ENCODE peak calls at places on chromosomes 7 and 10, in seven cellular contexts. T is AG09309; V is Right ventricle myocardium inferior; F is A549; E is activated CD4-positive, alpha-beta T cell treated with anti-CD3 and anti-CD28 coated beads, Interleukin-2, amount 50 U/mL, for 48 hours; Y is retina; D is naive thymus-derived CD4-positive, alpha-beta T cell. U is an unnamed sample.

GRCh38 chr10:116800356-116800929 is 48.9 kb upstream of the ENO4 start:
- DNase-seq in T (no peak), V (no peak), F (no peak), E (no peak), Y (no peak), D (no peak), U (no peak)

GRCh38 chr7:131061158-131061557 is 266.5 kb upstream of the MKLN1 start:
- DNase-seq in T (no peak), V (no peak), F (no peak), E (no peak), Y (no peak), D (no peak), U (no peak)

GRCh38 chr7:30888783-30889182 is 22.9 kb upstream of the AQP1 start:
- DNase-seq in T (peak), V (no peak), F (no peak), E (no peak), Y (no peak), D (no peak), U (no peak)

GRCh38 chr10:22927661-22928403 is at the start of gene ARMC3:
- DNase-seq in T (no peak), V (peak), F (peak), E (peak), Y (peak), D (peak), U (no peak)

GRCh38 chr10:74825033-74825370 is 1.4 kb upstream of the KAT6B start:
- DNase-seq in T (no peak), V (peak), F (peak), E (peak), Y (peak), D (peak), U (no peak)

GRCh38 chr7:2157473-2158279 is 75.1 kb downstream of the MAD1L1 start:
- DNase-seq in T (peak), V (peak), F (no peak), E (no peak), Y (peak), D (no peak), U (peak)

GRCh38 chr10:28020993-28021982 is 22.4 kb upstream of the ODAD2 start:
- DNase-seq in T (peak), V (no peak), F (no peak), E (no peak), Y (no peak), D (no peak), U (no peak)

GRCh38 chr7:138064856-138065357 is 11.4 kb upstream of the AKR1D1 start:
- DNase-seq in T (peak), V (no peak), F (no peak), E (no peak), Y (no peak), D (no peak), U (no peak)

GRCh38 chr10:132937861-132938260 is 4.5 kb downstream of the CFAP46 start:
- DNase-seq in T (no peak), V (peak), F (no peak), E (no peak), Y (no peak), D (no peak), U (no peak)

GRCh38 chr7:129536323-129536722 is 34.0 kb downstream of the SMKR1 start:
- DNase-seq in T (no peak), V (no peak), F (no peak), E (no peak), Y (no peak), D (no peak), U (no peak)

GRCh38 chr10:118793545-118793944 is 38.8 kb upstream of the CACUL1 start:
- DNase-seq in T (no peak), V (no peak), F (no peak), E (no peak), Y (no peak), D (no peak), U (no peak)

GRCh38 chr10:24554036-24554435 is 169.7 kb downstream of the ARHGAP21 start:
- DNase-seq in T (no peak), V (no peak), F (no peak), E (no peak), Y (no peak), D (no peak), U (no peak)

GRCh38 chr10:5906651-5907050 is 16.6 kb downstream of the FBH1 start:
- DNase-seq in T (no peak), V (no peak), F (no peak), E (no peak), Y (no peak), D (no peak), U (no peak)

GRCh38 chr7:1901431-1902210 is 231.5 kb downstream of the ELFN1 start:
- DNase-seq in T (no peak), V (no peak), F (no peak), E (no peak), Y (no peak), D (no peak), U (no peak)

GRCh38 chr10:86139066-86139657 is 227.4 kb downstream of the GRID1 start:
- DNase-seq in T (no peak), V (no peak), F (peak), E (peak), Y (no peak), D (no peak), U (no peak)

GRCh38 chr7:362416-363096 is 72.6 kb downstream of the FOXL3 start:
- DNase-seq in T (no peak), V (peak), F (no peak), E (peak), Y (no peak), D (peak), U (no peak)

GRCh38 chr10:124225468-124226270 is 132.3 kb upstream of the CHST15 start:
- DNase-seq in T (no peak), V (no peak), F (no peak), E (peak), Y (no peak), D (peak), U (no peak)

GRCh38 chr10:98300526-98300925 is 32.5 kb upstream of the LOXL4 start:
- DNase-seq in T (no peak), V (no peak), F (no peak), E (no peak), Y (no peak), D (no peak), U (no peak)

GRCh38 chr7:122849297-122849696 is 37.0 kb downstream of the CADPS2 start:
- DNase-seq in T (no peak), V (no peak), F (no peak), E (no peak), Y (no peak), D (no peak), U (no peak)

GRCh38 chr10:132506711-132507466 is 30.7 kb upstream of the INPP5A start:
- DNase-seq in T (peak), V (peak), F (no peak), E (no peak), Y (no peak), D (no peak), U (peak)

GRCh38 chr7:99011706-99012404 is 132.1 kb downstream of the SMURF1 start:
- DNase-seq in T (no peak), V (no peak), F (no peak), E (no peak), Y (no peak), D (no peak), U (no peak)

GRCh38 chr10:104762793-104763192 is 121.7 kb downstream of the SORCS3 start:
- DNase-seq in T (no peak), V (no peak), F (no peak), E (no peak), Y (no peak), D (no peak), U (no peak)

GRCh38 chr10:7343040-7343439 is 67.8 kb downstream of the SFMBT2 start:
- DNase-seq in T (no peak), V (no peak), F (no peak), E (no peak), Y (no peak), D (no peak), U (no peak)

GRCh38 chr10:86553639-86554038 is 32.0 kb upstream of the WAPL start:
- DNase-seq in T (no peak), V (no peak), F (no peak), E (no peak), Y (no peak), D (no peak), U (no peak)

GRCh38 chr7:99210265-99210970 is 2.5 kb upstream of the KPNA7 start:
- DNase-seq in T (no peak), V (no peak), F (peak), E (no peak), Y (no peak), D (no peak), U (no peak)

GRCh38 chr10:119509909-119510451 is 32.5 kb downstream of the RGS10 start:
- DNase-seq in T (no peak), V (peak), F (no peak), E (no peak), Y (no peak), D (no peak), U (no peak)

GRCh38 chr10:9003122-9003521 is 948.6 kb downstream of the GATA3 start:
- DNase-seq in T (no peak), V (no peak), F (no peak), E (no peak), Y (no peak), D (no peak), U (no peak)

GRCh38 chr10:32327364-32327691 is 19.6 kb downstream of the EPC1 start:
- DNase-seq in T (no peak), V (no peak), F (no peak), E (no peak), Y (no peak), D (no peak), U (no peak)

U was measured in cerebellum.